ENCODE peak calls at places on chromosomes 6 and 20, in seven cellular contexts. G, F, H, O, L, Z and U are unnamed samples.

GRCh38 chr6:67706388-67706787 is 928.7 kb upstream of the ADGRB3 start:
- DNase-seq in G (no peak), L (no peak), Z (no peak), H (no peak), F (no peak), O (peak; percentile 11), U (no peak)

GRCh38 chr6:135236732-135237131 is 55.6 kb downstream of the MYB start:
- DNase-seq in G (no peak), H (no peak), O (no peak), L (no peak), F (no peak), Z (no peak), U (no peak)

GRCh38 chr6:84282566-84282965 is 55.1 kb upstream of the CEP162 start:
- DNase-seq in F (peak; percentile 74), H (no peak), G (peak; percentile 1), L (peak; percentile 52), Z (no peak), O (peak; percentile 23), U (no peak)

GRCh38 chr6:80938131-80938530 is 814.4 kb downstream of the TENT5A start:
- DNase-seq in L (peak; percentile 48), Z (no peak), H (no peak), G (no peak), F (no peak), O (no peak), U (no peak)

GRCh38 chr20:62860924-62861691 is 514 bp downstream of the TCFL5 start:
- DNase-seq in O (no peak), L (no peak), G (no peak), H (peak; percentile 87), F (no peak), Z (peak; percentile 46), U (peak; percentile 32)

GRCh38 chr20:63091901-63092659 is 85.3 kb upstream of the BHLHE23 start:
- DNase-seq in Z (no peak), O (no peak), H (peak; percentile 65), L (no peak), G (no peak), F (no peak), U (no peak)

GRCh38 chr6:93123585-93123984 is 295.8 kb downstream of the EPHA7 start:
- DNase-seq in Z (no peak), O (no peak), L (no peak), F (no peak), G (no peak), H (no peak), U (no peak)

GRCh38 chr6:32700391-32701040 is 34.1 kb upstream of the HLA-DQB1 start:
- DNase-seq in Z (peak; percentile 72), G (peak; percentile 59), L (peak; percentile 72), F (peak; percentile 66), O (peak; percentile 79), H (no peak), U (peak; percentile 78)

GRCh38 chr20:43363506-43363905 is 94.2 kb upstream of the SRSF6 start:
- DNase-seq in Z (no peak), G (no peak), F (no peak), O (no peak), L (no peak), H (no peak), U (no peak)

GRCh38 chr6:81120280-81120679 is 632.2 kb downstream of the TENT5A start:
- DNase-seq in Z (no peak), F (no peak), L (no peak), O (no peak), H (no peak), G (no peak), U (no peak)

GRCh38 chr6:66145867-66146266 is 438.8 kb upstream of the EYS start:
- DNase-seq in F (no peak), H (no peak), Z (no peak), O (no peak), L (no peak), G (no peak), U (no peak)

GRCh38 chr20:7967199-7967844 is 27.1 kb upstream of the HAO1 start:
- DNase-seq in F (peak; percentile 47), L (peak; percentile 55), H (no peak), O (peak; percentile 90), G (peak; percentile 6), Z (no peak), U (peak; percentile 43)

GRCh38 chr20:2331092-2331491 is 35.3 kb downstream of the TGM3 start:
- DNase-seq in H (no peak), O (no peak), Z (no peak), G (no peak), L (no peak), F (no peak), U (no peak)

GRCh38 chr6:84193140-84193708 is 34.2 kb downstream of the CEP162 start:
- DNase-seq in G (peak; percentile 83), Z (no peak), O (peak; percentile 62), H (no peak), L (peak; percentile 83), F (peak; percentile 87), U (peak; percentile 43)

GRCh38 chr6:107275330-107275865 is 160.1 kb upstream of the BEND3 start:
- DNase-seq in F (no peak), H (no peak), G (peak; percentile 12), O (no peak), L (peak; percentile 25), Z (no peak), U (no peak)

GRCh38 chr6:107271208-107271790 is 156.0 kb upstream of the BEND3 start:
- DNase-seq in O (no peak), H (no peak), F (no peak), L (no peak), G (no peak), Z (no peak), U (no peak)

GRCh38 chr6:107272246-107272645 is 156.9 kb upstream of the BEND3 start:
- DNase-seq in L (no peak), Z (no peak), F (no peak), H (no peak), G (no peak), O (no peak), U (no peak)

GRCh38 chr6:107274288-107274687 is 159.0 kb upstream of the BEND3 start:
- DNase-seq in F (no peak), H (no peak), O (no peak), L (no peak), G (no peak), Z (no peak), U (no peak)
- TF ChIP-seq CTCF in F (no peak), H (no peak), O (no peak), L (no peak), G (no peak), Z (no peak), U (no peak)

GRCh38 chr20:15318682-15319081 is 981.3 kb upstream of the FLRT3 start:
- DNase-seq in O (no peak), Z (peak; percentile 60), H (no peak), G (no peak), L (no peak), F (no peak), U (no peak)
- H3K4me3 ChIP-seq in O (no peak overlapping the region), Z (peak overlapping the region; percentile 43), H (no peak overlapping the region), G (no peak overlapping the region), L (no peak overlapping the region), F (no peak overlapping the region), U (no peak overlapping the region)

DNA sequence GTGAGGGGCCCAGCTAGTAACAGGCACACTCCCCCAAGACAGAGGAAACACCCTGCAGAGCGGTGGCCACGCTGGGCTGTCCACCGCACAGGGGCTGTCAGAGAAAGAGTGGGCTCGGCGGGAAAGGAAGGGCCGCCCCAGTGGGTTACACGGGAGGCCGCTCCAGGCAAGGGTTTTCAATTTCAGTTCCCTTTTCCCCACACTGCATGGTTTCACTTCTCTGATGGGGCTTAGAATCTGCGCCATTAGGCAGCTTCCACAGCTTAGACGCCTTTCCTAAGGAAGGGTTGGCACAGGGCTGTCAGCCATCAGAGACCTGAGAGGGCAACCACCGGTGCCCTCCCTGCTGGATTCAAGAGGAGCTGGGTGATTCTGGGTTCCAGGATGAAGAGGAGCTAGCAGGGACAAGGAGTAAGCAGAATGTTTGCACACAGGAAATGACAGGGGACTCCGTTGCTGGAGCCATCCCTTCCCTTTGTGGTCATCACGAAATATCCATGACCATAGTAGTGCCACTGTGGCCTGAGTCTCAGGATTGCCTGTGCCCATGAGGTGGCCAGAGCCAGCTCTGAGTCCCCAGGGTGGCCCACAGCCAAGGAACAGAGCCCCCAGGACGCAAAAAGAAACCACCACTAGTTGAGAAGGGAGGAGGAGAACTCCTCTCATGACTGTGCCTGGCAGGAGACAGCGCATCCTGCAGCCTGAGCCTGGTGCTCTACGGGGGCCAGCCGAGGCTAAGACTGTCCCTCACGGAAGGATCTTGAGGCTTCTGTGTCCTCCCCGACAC is 282.6 kb downstream of the NRN1 start:
- DNase-seq in G (no peak), L (no peak), H (no peak), Z (peak; percentile 84), F (no peak), O (no peak), U (peak; percentile 42)
- TF ChIP-seq CTCF in G (no peak), L (no peak), H (no peak), Z (no peak), F (no peak), O (no peak), U (no peak)

DNA sequence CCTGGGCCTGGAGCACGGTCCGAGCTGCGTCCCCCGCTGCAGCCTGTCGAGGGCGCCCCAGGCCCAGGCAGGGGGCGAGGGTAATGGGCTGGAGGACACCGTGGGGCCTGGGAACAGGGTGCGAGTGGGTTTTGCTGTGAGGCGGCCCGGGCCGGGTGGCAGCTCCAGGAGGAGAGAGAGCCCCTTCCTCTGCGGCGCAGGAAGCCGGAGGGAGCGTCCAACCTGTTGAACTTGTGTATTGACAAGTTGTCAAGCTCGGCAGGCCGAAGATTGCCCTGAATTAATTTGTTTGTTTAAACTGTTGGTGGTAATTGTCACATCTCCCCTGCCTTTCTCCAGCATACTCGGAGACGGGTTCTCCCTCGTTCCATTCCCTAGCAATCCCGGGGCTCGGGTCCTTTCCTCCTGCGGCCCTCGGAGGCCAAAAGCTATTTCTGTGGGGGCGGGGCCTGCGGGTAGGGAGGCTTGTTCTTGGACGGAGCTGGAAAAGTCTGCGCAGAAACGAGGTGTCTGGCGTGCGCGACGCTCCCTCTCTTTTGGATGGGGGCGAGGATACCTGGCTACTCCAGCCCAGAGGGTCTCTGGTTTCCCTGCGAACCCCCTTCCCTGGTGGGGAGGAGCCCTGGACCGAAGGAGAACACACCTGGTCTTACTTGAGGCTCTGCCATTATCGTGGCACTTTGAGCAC is 9.9 kb downstream of the NR2E1 start:
- DNase-seq in O (no peak), G (no peak), F (no peak), H (no peak), Z (no peak), L (no peak), U (no peak)
- H3K4me3 ChIP-seq in O (no peak overlapping the region), G (no peak overlapping the region), F (no peak overlapping the region), H (no peak overlapping the region), Z (no peak overlapping the region), L (no peak overlapping the region), U (no peak overlapping the region)

GRCh38 chr20:38113401-38114325 is 51.4 kb downstream of the TGM2 start:
- DNase-seq in F (no peak), Z (peak; percentile 30), G (no peak), H (no peak), L (no peak), O (no peak), U (peak; percentile 63)
- TF ChIP-seq CTCF in F (peak; percentile 22), Z (peak; percentile 13), G (peak; percentile 8), H (peak; percentile 41), L (peak; percentile 15), O (no peak), U (peak; percentile 58)